ENCODE peak calls at places on chromosomes 16 and 17, in five cellular contexts. B is AG04450, O is PC-3, Q is GM20000, X is uterus. M is an unnamed sample.

GRCh38 chr16:2763173-2763572 is 10.7 kb downstream of the SRRM2 start:
- DNase-seq in B (no peak), Q (no peak), X (no peak), O (no peak), M (no peak)

GRCh38 chr17:82698974-82699442 is 510 bp upstream of the RAB40B start:
- DNase-seq in X (no peak), B (no peak), O (no peak), Q (no peak), M (no peak)

GRCh38 chr17:78903101-78903779 is at the start of gene CEP295NL:
- DNase-seq in Q (no peak), X (no peak), O (no peak), B (no peak), M (no peak)

GRCh38 chr16:10987361-10988163 is 43.2 kb downstream of the CLEC16A start:
- DNase-seq in Q (no peak), B (no peak), X (no peak), O (no peak), M (no peak)

GRCh38 chr17:3603119-3603869 is 5.9 kb downstream of the TRPV1 start:
- DNase-seq in B (peak), X (no peak), Q (no peak), O (peak), M (peak)

GRCh38 chr17:49995055-49995738 is at the start of gene DLX3:
- DNase-seq in X (peak), O (peak), B (no peak), Q (peak), M (peak)

GRCh38 chr16:22092143-22092933 is at the start of gene VWA3A:
- DNase-seq in Q (no peak), O (no peak), B (peak), X (no peak), M (peak)

GRCh38 chr16:22424161-22424937 is 49.9 kb upstream of the CDR2 start:
- DNase-seq in B (no peak), O (no peak), Q (no peak), X (peak), M (no peak)

GRCh38 chr17:42284566-42284965 is 3.7 kb upstream of the STAT5A start:
- DNase-seq in Q (no peak), O (no peak), X (no peak), B (no peak), M (no peak)

GRCh38 chr16:47026947-47027346 is 53.5 kb upstream of the DNAJA2 start:
- DNase-seq in X (no peak), Q (no peak), B (no peak), O (no peak), M (no peak)

GRCh38 chr17:65064452-65065019 is 8.0 kb upstream of the GNA13 start:
- DNase-seq in O (peak), X (no peak), B (peak), Q (no peak), M (no peak)

GRCh38 chr16:29663829-29664132 is 734 bp downstream of the SPN start:
- DNase-seq in O (no peak), B (no peak), X (no peak), Q (no peak), M (no peak)

GRCh38 chr16:3465911-3466584 is 22.6 kb downstream of the NAA60 start:
- DNase-seq in O (no peak), B (no peak), X (no peak), Q (no peak), M (no peak)

GRCh38 chr17:74199306-74200092 is 4.0 kb upstream of the RPL38 start:
- DNase-seq in O (peak), Q (peak), X (no peak), B (no peak), M (no peak)

GRCh38 chr17:64491995-64492394 is 4.9 kb downstream of the POLG2 start:
- DNase-seq in Q (no peak), B (no peak), O (peak), X (no peak), M (no peak)

GRCh38 chr17:56815711-56816110 is 18.0 kb downstream of the C17orf67 start:
- DNase-seq in B (peak), O (peak), Q (no peak), X (no peak), M (no peak)

GRCh38 chr17:58276423-58276822 is 4.3 kb downstream of the MPO start:
- DNase-seq in O (no peak), Q (no peak), B (no peak), X (no peak), M (no peak)

GRCh38 chr17:33560165-33560564 is 267.1 kb upstream of the ASIC2 start:
- DNase-seq in X (no peak), B (no peak), Q (no peak), O (no peak), M (no peak)

GRCh38 chr16:50300942-50301625 is 34.7 kb downstream of the ADCY7 start:
- DNase-seq in B (no peak), Q (no peak), O (no peak), X (no peak), M (no peak)

GRCh38 chr17:19724501-19725420 is 8.4 kb upstream of the SLC47A2 start:
- DNase-seq in X (peak), B (no peak), O (no peak), Q (no peak), M (no peak)

GRCh38 chr16:2819179-2819938 is 2.3 kb downstream of the PRSS21 start:
- DNase-seq in O (no peak), Q (no peak), B (no peak), X (no peak), M (no peak)

GRCh38 chr17:62892069-62892675 is 73.9 kb upstream of the TANC2 start:
- DNase-seq in B (no peak), X (no peak), Q (no peak), O (no peak), M (no peak)

GRCh38 chr17:19727466-19728113 is 11.2 kb upstream of the SLC47A2 start:
- DNase-seq in B (peak), Q (no peak), O (no peak), X (peak), M (peak)

GRCh38 chr17:82734987-82735866 is at the start of gene FN3K:
- DNase-seq in B (peak), X (peak), Q (peak), O (peak), M (no peak)

GRCh38 chr16:84007946-84008345 is 34.6 kb downstream of the SLC38A8 start:
- DNase-seq in X (no peak), O (no peak), Q (no peak), B (no peak), M (no peak)

GRCh38 chr17:2814499-2815341 is 18.5 kb downstream of the RAP1GAP2 start:
- DNase-seq in O (peak), X (no peak), B (no peak), Q (peak), M (no peak)

GRCh38 chr16:57257455-57258070 is 12.5 kb downstream of the ARL2BP start:
- DNase-seq in Q (no peak), B (no peak), O (no peak), X (no peak), M (no peak)

GRCh38 chr16:51896013-51896412 is 650.9 kb downstream of the TOX3 start:
- DNase-seq in X (no peak), Q (no peak), O (no peak), B (no peak), M (no peak)

GRCh38 chr17:74360993-74361612 is 565 bp downstream of the BTBD17 start:
- DNase-seq in O (no peak), B (no peak), Q (no peak), X (no peak), M (no peak)

GRCh38 chr16:89100601-89101302 is 7.1 kb downstream of the ACSF3 start:
- DNase-seq in Q (no peak), O (no peak), B (no peak), X (no peak), M (no peak)
- TF ChIP-seq CTCF in Q (no peak), O (no peak), B (no peak), X (no peak), M (no peak)

GRCh38 chr17:17745476-17746455 is 64.5 kb downstream of the RAI1 start:
- DNase-seq in X (no peak), O (no peak), B (no peak), Q (no peak), M (no peak)

GRCh38 chr17:17749025-17749772 is 67.9 kb downstream of the RAI1 start:
- DNase-seq in O (no peak), B (no peak), Q (peak), X (no peak), M (no peak)

GRCh38 chr17:17748604-17749003 is 67.3 kb downstream of the RAI1 start:
- DNase-seq in B (no peak), O (no peak), Q (no peak), X (no peak), M (no peak)

GRCh38 chr17:17749921-17750320 is 68.7 kb downstream of the RAI1 start:
- DNase-seq in X (peak), O (peak), B (no peak), Q (peak), M (no peak)

GRCh38 chr17:17748179-17748578 is 66.9 kb downstream of the RAI1 start:
- DNase-seq in B (no peak), X (no peak), Q (no peak), O (no peak), M (no peak)
- TF ChIP-seq CTCF in B (no peak), X (no peak), Q (peak), O (peak), M (no peak)

DNA sequence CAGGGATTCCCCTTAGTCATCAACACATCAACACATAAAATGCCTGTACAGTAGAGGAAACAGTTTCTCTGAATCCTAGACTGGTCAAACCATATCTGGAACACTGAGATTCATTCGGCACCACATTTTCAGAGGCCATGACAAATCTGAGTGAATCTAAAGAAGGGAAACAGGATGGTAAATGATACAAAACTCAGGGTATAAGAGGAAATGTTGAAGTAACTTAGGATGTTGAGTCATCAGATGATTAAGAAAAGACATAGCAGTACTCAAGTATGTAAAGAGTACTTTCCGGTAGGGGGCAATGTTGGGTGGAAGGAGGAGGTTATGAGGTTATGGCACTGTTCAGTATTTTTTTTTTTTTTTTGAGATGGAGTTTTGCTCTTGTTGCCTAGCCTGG is 358.5 kb upstream of the PMFBP1 start:
- DNase-seq in O (peak), Q (peak), B (no peak), X (no peak), M (no peak)
- TF ChIP-seq CTCF in O (peak), Q (no peak), B (peak), X (no peak), M (peak)

DNA sequence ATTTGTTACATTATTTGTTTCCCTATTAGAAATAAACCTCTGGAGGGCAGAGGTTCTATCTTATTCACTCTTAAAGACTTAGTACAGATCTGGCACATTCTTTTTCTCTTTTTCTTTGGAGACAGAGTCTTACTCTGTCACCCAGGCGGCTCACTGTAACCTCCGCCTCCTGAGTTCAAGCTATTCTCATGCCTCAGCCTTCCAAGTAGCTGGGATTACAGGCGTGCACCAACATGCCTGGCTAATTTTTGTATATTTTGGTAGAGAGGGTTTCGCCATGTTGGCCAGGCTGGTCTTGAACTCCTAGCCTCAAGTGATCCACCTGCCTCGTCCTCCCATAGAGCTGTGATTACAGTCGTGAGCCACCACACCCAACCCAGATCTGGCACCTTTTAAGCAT is 52.2 kb downstream of the GPATCH8 start:
- DNase-seq in Q (no peak), O (no peak), B (no peak), X (no peak), M (no peak)
- TF ChIP-seq CTCF in Q (no peak), O (no peak), B (no peak), X (no peak), M (no peak)

DNA sequence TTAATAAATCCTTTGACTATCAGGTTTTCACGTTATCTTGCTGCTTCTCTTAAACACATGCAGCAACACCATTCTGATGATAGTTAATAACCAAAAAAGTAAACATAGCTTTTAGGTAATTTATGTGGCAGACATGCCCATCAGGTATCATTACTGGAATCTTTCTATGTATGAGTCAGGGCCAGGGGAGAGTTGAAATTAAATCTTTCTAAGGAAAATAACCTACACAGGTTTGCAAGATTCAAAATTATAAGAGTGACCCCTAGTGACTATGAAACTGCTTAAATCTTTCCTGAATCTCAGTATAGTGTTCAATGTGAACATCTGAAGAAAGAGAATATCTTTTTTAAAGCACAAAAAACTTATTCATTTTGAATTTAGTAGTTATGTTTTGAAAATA is 666.6 kb downstream of the CDH11 start:
- DNase-seq in X (no peak), B (no peak), Q (no peak), O (peak), M (no peak)
- TF ChIP-seq CTCF in X (no peak), B (peak), Q (no peak), O (peak), M (peak)

DNA sequence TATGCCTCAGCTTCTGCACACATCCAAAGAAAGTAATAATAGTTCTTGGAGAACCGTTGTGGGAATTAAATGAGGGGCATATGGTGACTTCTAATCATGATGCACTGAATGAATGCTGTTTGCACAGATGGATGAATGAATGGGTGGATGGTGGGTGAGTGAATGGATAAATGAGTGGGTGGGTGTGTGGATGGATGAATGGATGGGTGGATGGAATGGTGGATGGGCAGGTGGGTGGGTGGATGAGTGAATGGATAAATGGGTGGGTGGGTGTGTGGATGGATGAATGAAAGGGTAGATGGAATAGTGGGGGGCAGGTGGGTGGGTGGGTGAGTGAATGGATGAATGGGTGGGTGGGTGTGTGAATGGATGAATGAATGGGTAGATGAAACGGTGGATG is 44.9 kb upstream of the FOXF1 start:
- DNase-seq in X (no peak), O (no peak), B (no peak), Q (no peak), M (no peak)
- TF ChIP-seq CTCF in X (no peak), O (no peak), B (no peak), Q (no peak), M (no peak)

GRCh38 chr16:55012362-55012761 is 81.7 kb downstream of the IRX5 start:
- DNase-seq in O (no peak), B (no peak), Q (no peak), X (no peak), M (no peak)

GRCh38 chr16:55008836-55009510 is 78.3 kb downstream of the IRX5 start:
- DNase-seq in O (no peak), X (no peak), Q (no peak), B (no peak), M (no peak)

GRCh38 chr16:55012793-55013192 is 82.1 kb downstream of the IRX5 start:
- DNase-seq in B (no peak), X (no peak), O (no peak), Q (no peak), M (no peak)

GRCh38 chr16:55009581-55009980 is 78.9 kb downstream of the IRX5 start:
- DNase-seq in B (no peak), X (no peak), O (no peak), Q (no peak), M (no peak)

DNA sequence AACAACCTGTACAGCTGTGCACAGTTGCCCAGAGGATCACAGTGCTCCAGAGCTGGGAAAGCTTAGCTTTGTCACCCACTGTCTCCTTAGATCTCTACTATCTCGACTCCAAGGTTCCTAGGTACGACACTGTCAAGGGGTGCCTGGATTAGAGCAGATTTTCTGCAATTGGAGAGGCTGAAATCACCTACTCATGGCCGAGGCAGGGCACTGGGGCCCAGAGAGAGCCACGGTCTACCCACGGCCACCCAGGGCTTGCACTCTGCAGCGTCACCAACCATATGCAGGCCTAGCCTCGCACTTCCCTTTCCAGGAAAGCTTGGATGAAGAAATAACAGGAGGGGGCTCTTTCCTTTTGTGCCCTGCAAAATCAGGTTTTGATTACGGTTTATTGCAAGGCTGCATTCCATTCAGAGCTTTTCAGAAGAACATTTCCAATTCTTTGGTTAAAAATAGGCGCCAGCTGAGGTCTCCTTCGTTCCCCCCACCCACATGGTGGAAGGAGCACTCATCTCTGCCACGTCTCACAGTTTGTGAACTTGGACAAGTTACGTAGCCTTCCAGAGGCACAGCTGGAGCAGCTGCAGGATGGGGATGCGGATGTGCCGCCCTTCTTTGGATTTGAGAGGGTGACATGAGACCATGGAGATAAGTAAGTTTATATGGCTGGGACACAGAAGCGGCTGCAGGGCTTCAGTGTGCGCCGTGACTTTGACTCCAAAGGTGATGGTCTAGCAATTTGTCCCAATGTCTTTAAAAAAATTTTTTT is 80.0 kb downstream of the IRX5 start:
- DNase-seq in O (no peak), B (no peak), Q (no peak), X (no peak), M (no peak)
- TF ChIP-seq CTCF in O (no peak), B (no peak), Q (no peak), X (no peak), M (no peak)

GRCh38 chr17:79918581-79919163 is 79.4 kb upstream of the CBX4 start:
- DNase-seq in O (peak), Q (no peak), B (no peak), X (no peak), M (no peak)

GRCh38 chr17:79915850-79916430 is 76.7 kb upstream of the CBX4 start:
- DNase-seq in Q (no peak), B (no peak), X (no peak), O (peak), M (no peak)

GRCh38 chr17:79917902-79918484 is 78.8 kb upstream of the CBX4 start:
- DNase-seq in O (no peak), X (no peak), B (no peak), Q (no peak), M (no peak)

GRCh38 chr17:79916506-79916905 is 77.3 kb upstream of the CBX4 start:
- DNase-seq in Q (no peak), X (no peak), O (no peak), B (no peak), M (no peak)

GRCh38 chr17:79916991-79917901 is 78.0 kb upstream of the CBX4 start:
- DNase-seq in O (no peak), Q (no peak), X (no peak), B (no peak), M (no peak)
- TF ChIP-seq CTCF in O (no peak), Q (no peak), X (no peak), B (no peak), M (no peak)

M was measured in BJ.